ENCODE peak calls at places on chromosomes 12 and 14, in eight cellular contexts. Y is PC-3, E is astrocyte of the cerebellum, P is foreskin fibroblast, S is fibroblast of gingiva, R is T-helper 1 cell, D is GM03348, H is endodermal cell. X is an unnamed sample.

GRCh38 chr12:76020281-76020680 is 11.3 kb downstream of the PHLDA1 start:
- DNase-seq in E (peak), D (peak), Y (peak), H (peak), S (peak), P (no peak), R (peak), X (peak)

GRCh38 chr12:89932950-89933349 is 224.3 kb upstream of the ATP2B1 start:
- DNase-seq in P (no peak), E (no peak), Y (peak), D (no peak), H (no peak), S (no peak), R (no peak), X (peak)

GRCh38 chr14:31059152-31059924 is 33.2 kb upstream of the STRN3 start:
- DNase-seq in E (peak), P (peak), Y (peak), R (no peak), S (peak), H (peak), D (peak), X (peak)

GRCh38 chr14:59632381-59632780 is 55.8 kb upstream of the CCDC175 start:
- DNase-seq in P (no peak), Y (peak), S (no peak), H (peak), E (peak), R (no peak), D (peak), X (peak)

GRCh38 chr12:76764856-76765255 is 941 bp downstream of the ZDHHC17 start:
- DNase-seq in R (no peak), H (no peak), E (no peak), S (peak), D (peak), Y (peak), P (no peak), X (peak)

GRCh38 chr12:104695453-104696148 is 238.9 kb downstream of the CHST11 start:
- DNase-seq in E (peak), P (peak), H (peak), D (peak), S (peak), R (peak), Y (no peak), X (peak)

GRCh38 chr12:130683080-130683479 is 33.0 kb downstream of the RIMBP2 start:
- DNase-seq in E (no peak), P (no peak), S (no peak), D (no peak), R (no peak), Y (no peak), H (no peak), X (no peak)

GRCh38 chr14:61145903-61146411 is 135.2 kb downstream of the TMEM30B start:
- DNase-seq in D (peak), Y (peak), R (no peak), P (peak), H (no peak), S (peak), E (peak), X (peak)

GRCh38 chr12:47757840-47758583 is 668 bp downstream of the RAPGEF3 start:
- DNase-seq in S (no peak), E (no peak), D (no peak), H (peak), R (no peak), Y (no peak), P (no peak), X (no peak)

GRCh38 chr14:22994762-22995275 is 12.5 kb upstream of the AJUBA start:
- DNase-seq in E (no peak), D (peak), P (no peak), R (no peak), Y (peak), H (peak), S (peak), X (peak)

GRCh38 chr14:104650057-104650980 is 39.1 kb upstream of the INF2 start:
- DNase-seq in P (peak), R (no peak), S (peak), E (peak), D (peak), Y (peak), H (peak), X (peak)

GRCh38 chr12:32756476-32757158 is 920 bp upstream of the YARS2 start:
- DNase-seq in H (peak), D (no peak), R (no peak), E (no peak), S (no peak), P (no peak), Y (peak), X (no peak)

GRCh38 chr12:116594325-116595038 is 35.3 kb downstream of the MAP1LC3B2 start:
- DNase-seq in Y (no peak), P (no peak), D (no peak), S (no peak), H (no peak), R (no peak), E (no peak), X (no peak)

GRCh38 chr12:26857465-26858176 is 24.6 kb upstream of the ITPR2 start:
- DNase-seq in R (no peak), P (no peak), H (no peak), D (no peak), Y (no peak), S (no peak), E (no peak), X (no peak)

GRCh38 chr12:89060133-89060532 is 292.2 kb downstream of the DUSP6 start:
- DNase-seq in H (no peak), D (no peak), E (peak), R (no peak), S (peak), P (no peak), Y (no peak), X (peak)

GRCh38 chr12:33588082-33588712 is 148.6 kb upstream of the SYT10 start:
- DNase-seq in Y (peak), P (no peak), E (no peak), R (no peak), S (no peak), H (peak), D (no peak), X (peak)

GRCh38 chr14:24283796-24284460 is 12.5 kb upstream of the RABGGTA start:
- DNase-seq in R (no peak), D (no peak), Y (no peak), H (no peak), P (no peak), E (no peak), S (no peak), X (no peak)

GRCh38 chr14:99592933-99593753 is 10.9 kb downstream of the CCDC85C start:
- DNase-seq in H (no peak), E (no peak), D (no peak), P (no peak), S (no peak), R (no peak), Y (no peak), X (no peak)

GRCh38 chr12:93982847-93983315 is 165.5 kb upstream of the PLXNC1 start:
- DNase-seq in E (peak), H (peak), S (peak), R (no peak), Y (peak), D (no peak), P (peak), X (peak)

GRCh38 chr12:55612646-55613045 is 24.0 kb upstream of the OR10P1 start:
- DNase-seq in Y (no peak), P (no peak), S (no peak), E (no peak), R (no peak), H (no peak), D (no peak), X (no peak)

GRCh38 chr14:90721619-90722305 is 94.5 kb downstream of the TTC7B start:
- DNase-seq in S (no peak), E (no peak), H (no peak), D (no peak), P (no peak), Y (peak), R (no peak), X (no peak)

GRCh38 chr14:51780006-51780692 is 80.3 kb upstream of the GNG2 start:
- DNase-seq in Y (peak), R (peak), D (peak), P (peak), E (peak), H (peak), S (peak), X (peak)

GRCh38 chr14:77194706-77195105 is 13.1 kb downstream of the TMEM63C start:
- DNase-seq in R (no peak), H (no peak), Y (no peak), D (no peak), E (no peak), P (no peak), S (no peak), X (no peak)

GRCh38 chr14:28785096-28785952 is 18.7 kb downstream of the FOXG1 start:
- DNase-seq in Y (no peak), P (no peak), R (no peak), H (peak), E (no peak), D (peak), S (no peak), X (no peak)

GRCh38 chr12:112353389-112353788 is 28.8 kb downstream of the HECTD4 start:
- DNase-seq in H (no peak), Y (peak), E (no peak), D (no peak), P (peak), S (no peak), R (no peak), X (no peak)

GRCh38 chr12:5189173-5189572 is 145.5 kb downstream of the KCNA5 start:
- DNase-seq in P (no peak), S (no peak), Y (no peak), D (no peak), H (no peak), R (no peak), E (no peak), X (no peak)

GRCh38 chr14:55450539-55450938 is 10.1 kb upstream of the TBPL2 start:
- DNase-seq in R (no peak), P (no peak), Y (no peak), H (no peak), D (no peak), S (no peak), E (no peak), X (no peak)

GRCh38 chr12:42904683-42905418 is 315.3 kb upstream of the PRICKLE1 start:
- DNase-seq in P (no peak), E (no peak), D (peak), S (peak), Y (no peak), H (no peak), R (no peak), X (no peak)

GRCh38 chr12:104094284-104094683 is 30.0 kb downstream of the HCFC2 start:
- DNase-seq in D (no peak), P (no peak), H (no peak), S (peak), E (no peak), R (no peak), Y (no peak), X (peak)

GRCh38 chr14:78967111-78967809 is 797.1 kb downstream of the NRXN3 start:
- DNase-seq in H (no peak), R (no peak), P (no peak), Y (peak), S (no peak), D (peak), E (no peak), X (peak)

GRCh38 chr12:64187370-64187769 is 34.7 kb downstream of the KICS2 start:
- DNase-seq in H (no peak), Y (peak), S (peak), P (peak), R (no peak), D (peak), E (peak), X (peak)